ENCODE peak calls at places on chromosomes 2 and 18, in six cellular contexts. D is A673, F is stomach, O is ovary, W is esophagus squamous epithelium, P is PC-3. G is an unnamed sample.
A peak's percentile ranks its signal among the peaks of the same experiment; 100 is the strongest.

GRCh38 chr2:49490710-49491109 is 336.4 kb upstream of the FSHR start:
- DNase-seq in D (peak; percentile 22), F (peak; percentile 45), O (peak; percentile 12), W (no peak), P (peak; percentile 22), G (no peak)

GRCh38 chr2:38245114-38245641 is 131.9 kb downstream of the ATL2 start:
- DNase-seq in D (no peak), F (no peak), O (no peak), W (no peak), P (peak; percentile 22), G (no peak)

GRCh38 chr2:124704056-124704644 is 679.1 kb downstream of the CNTNAP5 start:
- DNase-seq in D (no peak), F (no peak), O (no peak), W (no peak), P (no peak), G (no peak)

GRCh38 chr2:182378759-182379158 is 48.1 kb downstream of the PDE1A start:
- DNase-seq in D (no peak), F (no peak), O (no peak), W (no peak), P (no peak), G (no peak)

GRCh38 chr2:20414806-20415205 is 32.1 kb upstream of the RHOB start:
- DNase-seq in D (no peak), F (no peak), O (no peak), W (no peak), P (no peak), G (no peak)

GRCh38 chr18:74290831-74291770 is 662 bp downstream of the CYB5A start:
- DNase-seq in D (no peak), F (peak; percentile 76), O (no peak), W (no peak), P (peak; percentile 70), G (no peak)

GRCh38 chr2:23556929-23557328 is 171.9 kb downstream of the KLHL29 start:
- DNase-seq in D (no peak), F (no peak), O (no peak), W (no peak), P (no peak), G (no peak)

GRCh38 chr2:21759819-21760218 is 636.1 kb downstream of the TDRD15 start:
- DNase-seq in D (no peak), F (no peak), O (no peak), W (no peak), P (no peak), G (no peak)

GRCh38 chr2:224984641-224985040 is 57.6 kb downstream of the DOCK10 start:
- DNase-seq in D (no peak), F (no peak), O (no peak), W (no peak), P (no peak), G (no peak)

GRCh38 chr2:151774506-151774905 is 40.2 kb upstream of the NEB start:
- DNase-seq in D (peak; percentile 76), F (no peak), O (no peak), W (no peak), P (peak; percentile 83), G (no peak)

GRCh38 chr2:32289165-32290054 is 11.7 kb downstream of the YIPF4 start:
- DNase-seq in D (peak; percentile 69), F (no peak), O (no peak), W (no peak), P (peak; percentile 79), G (no peak)

GRCh38 chr2:10982931-10983701 is 71.4 kb downstream of the KCNF1 start:
- DNase-seq in D (no peak), F (no peak), O (no peak), W (no peak), P (no peak), G (no peak)

GRCh38 chr2:207239222-207239674 is 73.5 kb upstream of the KLF7 start:
- DNase-seq in D (no peak), F (peak; percentile 28), O (peak; percentile 43), W (peak; percentile 18), P (peak; percentile 84), G (no peak)

GRCh38 chr2:149049142-149049541 is 10.6 kb downstream of the LYPD6B start:
- DNase-seq in D (no peak), F (no peak), O (no peak), W (no peak), P (peak; percentile 36), G (no peak)

GRCh38 chr2:129759186-129760010 is 220.1 kb upstream of the RAB6C start:
- DNase-seq in D (no peak), F (no peak), O (no peak), W (no peak), P (no peak), G (no peak)

DNA sequence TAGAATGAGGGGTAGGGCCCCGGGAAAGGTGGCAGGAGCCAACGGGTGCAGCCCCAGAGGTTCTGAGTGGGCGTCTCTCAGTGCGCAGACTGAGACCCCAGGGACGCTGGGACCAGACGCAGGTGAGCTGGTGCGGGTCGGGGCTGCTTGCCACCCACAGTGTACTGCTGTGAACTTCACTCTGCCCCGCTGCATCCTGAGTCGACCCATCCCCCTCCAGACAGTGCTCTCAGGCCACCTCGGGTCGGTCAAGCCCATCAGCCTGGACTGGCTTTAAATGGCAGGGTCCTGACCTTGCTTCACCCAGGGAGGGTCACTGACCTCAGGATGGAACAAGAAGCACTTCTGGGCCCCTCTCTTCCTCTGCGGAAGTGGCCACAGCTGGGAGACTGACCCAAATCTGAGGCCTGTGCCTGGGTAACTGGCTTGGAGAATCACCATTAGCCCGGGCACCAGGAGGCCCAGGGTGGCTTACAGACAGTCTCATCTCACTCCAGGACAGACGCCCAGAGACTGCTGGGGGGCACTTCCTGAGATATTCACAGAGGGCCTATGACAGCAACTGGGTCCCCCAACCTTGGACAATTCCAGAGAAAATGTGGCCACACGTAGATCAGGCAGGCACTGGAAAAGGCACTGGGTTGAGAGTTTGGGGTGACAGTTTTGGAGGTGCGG is 23.7 kb upstream of the BOK start:
- DNase-seq in D (no peak), F (no peak), O (no peak), W (no peak), P (no peak), G (no peak)
- H3K27me3 ChIP-seq in D (no peaks in the 10 kb centered on the region), F (no peaks in the 10 kb centered on the region), O (no peaks in the 10 kb centered on the region), W (no peaks in the 10 kb centered on the region), P (no peaks in the 10 kb centered on the region), G (no peaks in the 10 kb centered on the region)

GRCh38 chr2:222434204-222434603 is 9.9 kb downstream of the SGPP2 start:
- DNase-seq in D (no peak), F (no peak), O (no peak), W (no peak), P (no peak), G (no peak)

GRCh38 chr2:222427606-222428320 is 3.4 kb downstream of the SGPP2 start:
- DNase-seq in D (no peak), F (peak; percentile 40), O (no peak), W (no peak), P (no peak), G (no peak)

GRCh38 chr2:222430071-222430470 is 5.7 kb downstream of the SGPP2 start:
- DNase-seq in D (no peak), F (no peak), O (no peak), W (no peak), P (no peak), G (no peak)

GRCh38 chr2:222433381-222434173 is 9.2 kb downstream of the SGPP2 start:
- DNase-seq in D (no peak), F (no peak), O (no peak), W (no peak), P (no peak), G (no peak)

DNA sequence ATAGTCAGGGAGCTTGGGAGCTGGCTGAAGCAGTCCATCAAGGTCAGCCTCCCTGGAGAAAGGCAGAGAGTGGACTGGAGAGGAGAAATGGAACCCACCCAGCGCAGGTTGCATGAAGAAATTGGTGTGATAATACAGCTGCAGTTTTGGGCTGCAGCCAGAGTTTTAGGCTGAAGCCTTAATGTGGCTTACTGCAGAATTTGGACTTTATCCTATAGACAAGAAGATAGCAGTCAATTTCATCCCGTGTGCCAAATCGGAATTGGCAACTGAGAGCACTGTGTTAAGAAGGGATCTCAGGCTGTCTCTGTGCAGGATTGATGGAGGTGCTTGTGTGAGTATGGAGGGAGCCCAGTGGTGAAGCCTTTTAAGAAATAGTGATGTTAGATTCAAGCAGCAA is 7.5 kb downstream of the SGPP2 start:
- DNase-seq in D (no peak), F (no peak), O (no peak), W (no peak), P (no peak), G (no peak)
- H3K27me3 ChIP-seq in D (peaks cover 6% of the 10 kb centered on the region), F (no peaks in the 10 kb centered on the region), O (no peaks in the 10 kb centered on the region), W (no peaks in the 10 kb centered on the region), P (peaks cover 35% of the 10 kb centered on the region), G (no peaks in the 10 kb centered on the region)

GRCh38 chr2:120551540-120551939 is 184.1 kb upstream of the GLI2 start:
- DNase-seq in D (no peak), F (no peak), O (no peak), W (no peak), P (no peak), G (no peak)

GRCh38 chr2:120550274-120550673 is 185.4 kb upstream of the GLI2 start:
- DNase-seq in D (peak; percentile 15), F (no peak), O (no peak), W (no peak), P (no peak), G (no peak)

GRCh38 chr2:120552079-120552478 is 183.6 kb upstream of the GLI2 start:
- DNase-seq in D (no peak), F (no peak), O (no peak), W (no peak), P (no peak), G (no peak)

GRCh38 chr2:120549841-120550240 is 185.8 kb upstream of the GLI2 start:
- DNase-seq in D (no peak), F (no peak), O (no peak), W (no peak), P (no peak), G (no peak)

GRCh38 chr2:120550893-120551446 is 184.7 kb upstream of the GLI2 start:
- DNase-seq in D (no peak), F (no peak), O (no peak), W (no peak), P (no peak), G (no peak)
- H3K27me3 ChIP-seq in D (peaks cover 4% of the 10 kb centered on the region), F (no peaks in the 10 kb centered on the region), O (no peaks in the 10 kb centered on the region), W (no peaks in the 10 kb centered on the region), P (no peaks in the 10 kb centered on the region), G (no peaks in the 10 kb centered on the region)

GRCh38 chr2:235661952-235662351 is 168.1 kb downstream of the AGAP1 start:
- DNase-seq in D (no peak), F (no peak), O (no peak), W (no peak), P (no peak), G (no peak)

GRCh38 chr2:235659767-235660322 is 166.0 kb downstream of the AGAP1 start:
- DNase-seq in D (no peak), F (no peak), O (peak; percentile 73), W (no peak), P (peak; percentile 42), G (no peak)

GRCh38 chr2:235661538-235661937 is 167.7 kb downstream of the AGAP1 start:
- DNase-seq in D (no peak), F (no peak), O (no peak), W (no peak), P (no peak), G (no peak)

GRCh38 chr2:235660484-235661081 is 166.7 kb downstream of the AGAP1 start:
- DNase-seq in D (no peak), F (no peak), O (peak; percentile 61), W (no peak), P (no peak), G (no peak)

GRCh38 chr2:235661136-235661535 is 167.3 kb downstream of the AGAP1 start:
- DNase-seq in D (no peak), F (no peak), O (no peak), W (no peak), P (no peak), G (peak; percentile 14)
- H3K27me3 ChIP-seq in D (no peaks in the 10 kb centered on the region), F (no peaks in the 10 kb centered on the region), O (no peaks in the 10 kb centered on the region), W (no peaks in the 10 kb centered on the region), P (no peaks in the 10 kb centered on the region), G (no peaks in the 10 kb centered on the region)

G was measured in dorsolateral prefrontal cortex.